ENCODE peak calls at places on chromosomes 7 and 10, in ten cellular contexts. Q, T, C, V, P, M, K, E, B and L are unnamed samples. For H3K4me1, the result is how much of the 10 kb centered on the place peaks cover.

GRCh38 chr10:71290806-71291205 is 28.3 kb upstream of the SLC29A3 start:
- DNase-seq in P (no peak), K (no peak), M (peak), C (no peak), E (no peak), T (no peak), Q (no peak), B (no peak), V (no peak), L (no peak)

GRCh38 chr10:79981673-79982485 is 33.0 kb upstream of the SFTPD start:
- DNase-seq in T (no peak), V (peak), M (peak), B (peak), C (peak), E (no peak), K (peak), Q (peak), P (peak), L (peak)

GRCh38 chr10:128629111-128630096 is 503.2 kb upstream of the MKI67 start:
- DNase-seq in Q (no peak), E (no peak), T (no peak), K (peak), C (no peak), V (no peak), M (no peak), P (no peak), B (peak), L (no peak)

GRCh38 chr10:26486985-26487850 is 49.1 kb downstream of the APBB1IP start:
- DNase-seq in M (no peak), V (peak), C (no peak), B (no peak), K (peak), T (no peak), P (no peak), E (no peak), Q (no peak), L (no peak)

GRCh38 chr10:24858244-24858907 is 94.0 kb downstream of the PRTFDC1 start:
- DNase-seq in V (peak), T (no peak), Q (peak), K (no peak), B (no peak), P (peak), C (no peak), E (no peak), M (no peak), L (no peak)

GRCh38 chr10:77286851-77287250 is 350.8 kb downstream of the KCNMA1 start:
- DNase-seq in K (no peak), E (no peak), B (no peak), T (no peak), Q (no peak), V (no peak), M (no peak), C (no peak), P (no peak), L (no peak)

GRCh38 chr10:79402625-79402946 is 42.8 kb downstream of the ZCCHC24 start:
- DNase-seq in K (no peak), P (no peak), T (no peak), E (no peak), V (no peak), M (peak), C (no peak), B (no peak), Q (no peak), L (no peak)

GRCh38 chr7:64881461-64882287 is 21.4 kb upstream of the ZNF273 start:
- DNase-seq in Q (no peak), C (no peak), E (no peak), B (peak), P (no peak), K (no peak), M (no peak), T (no peak), V (no peak), L (no peak)

GRCh38 chr7:96304573-96304972 is 17.3 kb downstream of the SLC25A13 start:
- DNase-seq in K (no peak), E (no peak), M (no peak), B (no peak), V (no peak), Q (no peak), T (no peak), P (no peak), C (no peak), L (no peak)

GRCh38 chr7:114082934-114083647 is 164.3 kb upstream of the PPP1R3A start:
- DNase-seq in E (no peak), B (no peak), Q (peak), C (no peak), M (peak), V (peak), K (no peak), P (peak), T (no peak), L (no peak)

GRCh38 chr10:63812491-63812890 is 291.3 kb downstream of the REEP3 start:
- DNase-seq in P (no peak), T (no peak), E (no peak), V (no peak), M (no peak), C (no peak), K (no peak), Q (no peak), B (no peak), L (no peak)

GRCh38 chr10:126247454-126247975 is 140.8 kb downstream of the ADAM12 start:
- DNase-seq in V (peak), Q (peak), P (no peak), T (no peak), E (no peak), B (peak), M (no peak), K (no peak), C (peak), L (no peak)

GRCh38 chr7:64849250-64849923 is 53.7 kb upstream of the ZNF273 start:
- DNase-seq in Q (no peak), M (peak), T (peak), P (peak), B (no peak), V (no peak), K (no peak), E (peak), C (no peak), L (no peak)

GRCh38 chr10:71848325-71849277 is 2.5 kb downstream of the PSAP start:
- DNase-seq in V (no peak), K (no peak), E (no peak), T (no peak), C (no peak), B (no peak), M (no peak), Q (no peak), P (peak), L (no peak)

GRCh38 chr7:35576037-35576573 is 118.8 kb downstream of the HERPUD2 start:
- DNase-seq in Q (peak), C (no peak), K (no peak), E (no peak), B (no peak), V (no peak), M (no peak), P (no peak), T (no peak), L (no peak)

GRCh38 chr10:98270026-98270740 is 2.2 kb upstream of the LOXL4 start:
- DNase-seq in T (no peak), B (no peak), P (no peak), M (no peak), C (no peak), V (peak), Q (no peak), K (no peak), E (no peak), L (no peak)

GRCh38 chr10:114715171-114715670 is 57.1 kb upstream of the ABLIM1 start:
- DNase-seq in M (no peak), K (no peak), Q (no peak), V (peak), B (no peak), C (no peak), E (no peak), P (no peak), T (no peak), L (no peak)

GRCh38 chr10:119947325-119947724 is 54.8 kb downstream of the SEC23IP start:
- DNase-seq in Q (no peak), T (no peak), C (no peak), M (no peak), V (peak), B (no peak), E (no peak), K (no peak), P (no peak), L (no peak)

GRCh38 chr10:69439813-69440506 is 11.3 kb upstream of the TSPAN15 start:
- DNase-seq in T (no peak), C (no peak), K (no peak), M (no peak), Q (no peak), B (peak), P (peak), V (peak), E (no peak), L (no peak)

GRCh38 chr7:100476903-100477870 is 1.8 kb downstream of the TSC22D4 start:
- DNase-seq in B (no peak), E (peak), V (no peak), Q (peak), M (no peak), K (no peak), T (peak), P (peak), C (no peak), L (no peak)
- H3K4me1 ChIP-seq in B (half or more), E (under half), V (under half), Q (half or more), M (under half), K (under half), T (under half), P (under half), C (under half), L (under half)

GRCh38 chr7:151065516-151065915 is 6.1 kb downstream of the SLC4A2 start:
- DNase-seq in T (no peak), P (no peak), K (no peak), V (no peak), E (no peak), Q (no peak), M (no peak), B (no peak), C (no peak), L (no peak)

GRCh38 chr7:151064454-151064853 is 5.1 kb downstream of the SLC4A2 start:
- DNase-seq in C (no peak), P (no peak), T (no peak), V (no peak), K (no peak), E (no peak), M (no peak), B (no peak), Q (no peak), L (no peak)

GRCh38 chr7:151063212-151063561 is 3.8 kb downstream of the SLC4A2 start:
- DNase-seq in E (no peak), M (peak), K (no peak), V (peak), Q (no peak), T (no peak), P (peak), B (no peak), C (no peak), L (no peak)

GRCh38 chr7:151066273-151066974 is 7.0 kb downstream of the SLC4A2 start:
- DNase-seq in B (no peak), M (no peak), V (no peak), P (no peak), Q (no peak), T (no peak), E (no peak), C (no peak), K (no peak), L (no peak)

GRCh38 chr7:151064993-151065392 is 5.6 kb downstream of the SLC4A2 start:
- DNase-seq in P (no peak), K (no peak), Q (no peak), M (no peak), T (no peak), C (no peak), V (no peak), E (no peak), B (no peak), L (no peak)
- H3K4me3 ChIP-seq in P (no peak), K (no peak), Q (no peak), M (no peak), T (no peak), C (no peak), V (no peak), E (no peak), B (no peak), L (no peak)

GRCh38 chr7:9719721-9720120 is 1254.0 kb upstream of the PHF14 start:
- DNase-seq in V (no peak), E (no peak), B (no peak), K (no peak), Q (no peak), T (no peak), P (no peak), C (no peak), M (no peak), L (no peak)

GRCh38 chr7:9719303-9719702 is 1254.4 kb upstream of the PHF14 start:
- DNase-seq in T (no peak), E (no peak), P (no peak), V (no peak), Q (no peak), C (no peak), B (no peak), M (no peak), K (no peak), L (no peak)

GRCh38 chr7:9718071-9718470 is 1255.6 kb upstream of the PHF14 start:
- DNase-seq in P (no peak), E (no peak), K (no peak), Q (no peak), T (no peak), V (no peak), C (no peak), B (no peak), M (no peak), L (no peak)
- H3K27ac ChIP-seq in P (no peak), E (no peak), K (no peak), Q (no peak), T (no peak), V (no peak), C (no peak), B (no peak), M (no peak), L (no peak)

DNA sequence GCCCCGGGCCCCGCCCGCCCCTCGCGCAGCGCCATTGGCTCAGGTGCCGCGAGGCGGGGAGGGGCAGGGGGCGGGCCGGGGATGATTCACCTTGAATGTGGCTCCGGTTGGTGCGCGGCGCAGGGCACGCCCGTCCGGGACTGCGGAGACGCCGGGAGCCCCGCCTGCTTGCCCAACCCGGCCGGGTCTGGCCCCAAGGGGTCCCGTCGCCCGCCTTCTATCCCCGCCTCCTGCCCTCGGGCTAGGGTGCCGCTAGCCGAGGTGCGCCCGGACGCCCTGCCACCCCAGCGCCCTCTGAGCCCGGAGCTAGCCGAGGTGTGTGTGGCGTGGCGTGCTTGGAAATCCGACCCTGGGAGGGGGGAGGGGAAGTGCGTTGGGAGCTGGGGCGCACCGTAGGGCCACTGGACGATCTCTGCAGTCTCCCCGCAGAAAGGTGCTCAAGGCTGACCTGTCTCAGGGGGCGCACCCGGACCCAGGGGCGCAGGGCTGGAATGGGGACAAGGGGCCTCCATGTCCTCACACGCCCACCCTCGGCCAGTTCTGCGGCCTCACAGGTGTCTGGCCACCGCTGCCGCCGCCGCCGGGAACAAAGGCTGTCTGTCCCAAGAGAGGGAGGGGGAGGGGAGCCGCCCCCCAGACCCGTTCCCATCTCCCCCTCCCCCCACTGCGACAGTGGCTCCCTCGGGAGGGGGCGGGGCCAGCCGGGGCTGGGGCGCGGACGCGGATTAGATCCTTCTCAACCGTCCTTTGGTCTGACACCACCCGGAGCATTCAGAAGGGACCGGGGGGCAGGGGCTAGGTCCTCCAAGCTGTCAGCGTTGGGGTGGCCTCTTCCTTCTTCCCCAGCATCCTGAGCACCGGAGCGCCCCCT is 169.0 kb downstream of the NRF1 start:
- DNase-seq in E (peak), V (no peak), K (peak), Q (no peak), M (peak), C (peak), P (peak), T (peak), B (peak), L (no peak)
- H3K4me1 ChIP-seq in E (under half), V (under half), K (under half), Q (half or more), M (under half), C (under half), P (half or more), T (under half), B (half or more), L (under half)

GRCh38 chr10:3482200-3482993 is 302.6 kb downstream of the KLF6 start:
- DNase-seq in E (peak), K (peak), Q (peak), V (peak), C (no peak), B (peak), M (peak), P (peak), T (peak), L (no peak)
- H3K4me3 ChIP-seq in E (no peak), K (no peak), Q (no peak), V (peak), C (no peak), B (peak), M (peak), P (no peak), T (no peak), L (no peak)

DNA sequence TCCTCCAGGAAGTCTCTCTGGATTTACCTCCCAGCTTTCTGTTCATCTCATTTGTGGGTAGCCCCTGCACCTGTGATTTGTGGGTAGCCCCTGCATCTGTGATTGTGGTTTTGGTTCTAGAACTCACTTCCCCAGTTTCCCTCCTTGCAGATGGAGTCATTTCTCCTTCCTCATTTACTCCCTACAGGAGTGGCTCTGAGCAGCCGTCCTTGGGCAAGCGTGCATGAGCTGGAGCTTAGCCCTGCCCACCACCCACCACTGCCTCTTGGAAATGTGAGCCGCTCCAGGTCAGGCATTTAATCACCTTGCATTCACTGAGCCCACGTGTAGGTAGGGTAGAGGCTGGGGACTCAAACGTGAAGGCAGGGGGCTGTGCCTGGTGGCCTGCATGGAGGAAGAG is 8.2 kb downstream of the COL26A1 start:
- DNase-seq in B (no peak), T (no peak), M (no peak), K (no peak), Q (no peak), E (no peak), C (no peak), V (no peak), P (no peak), L (no peak)
- H3K27ac ChIP-seq in B (no peak), T (no peak), M (no peak), K (no peak), Q (no peak), E (no peak), C (no peak), V (no peak), P (peak), L (no peak)

GRCh38 chr7:30755384-30756154 is 3.6 kb downstream of the INMT start:
- DNase-seq in V (peak), B (no peak), Q (peak), M (peak), C (no peak), K (no peak), E (no peak), T (no peak), P (no peak), L (no peak)
- H3K4me1 ChIP-seq in V (under half), B (under half), Q (half or more), M (under half), C (under half), K (under half), E (under half), T (under half), P (under half), L (under half)

DNA sequence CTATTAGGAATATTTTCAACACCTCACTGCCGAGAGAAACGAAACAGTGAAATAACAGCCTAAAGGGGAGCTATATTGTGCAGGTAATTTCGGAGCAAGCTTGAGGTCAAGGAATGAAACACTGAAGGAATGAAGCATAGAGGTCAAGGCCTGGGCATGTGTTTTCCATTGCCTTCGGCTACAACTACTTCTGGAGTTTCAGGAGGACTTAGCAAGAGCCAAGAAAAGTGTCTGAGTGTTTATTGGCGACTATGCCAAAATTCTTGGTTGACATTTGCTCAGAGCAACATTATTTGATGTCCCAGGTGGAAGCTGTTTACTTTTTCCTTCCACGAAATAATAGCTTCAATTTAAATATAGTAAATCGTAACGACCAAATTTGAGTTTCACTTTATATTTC is 89.6 kb upstream of the IFRD1 start:
- DNase-seq in K (no peak), M (no peak), B (no peak), V (no peak), P (no peak), T (no peak), Q (no peak), C (no peak), E (no peak), L (no peak)
- H3K4me3 ChIP-seq in K (no peak), M (no peak), B (no peak), V (no peak), P (no peak), T (no peak), Q (no peak), C (no peak), E (no peak), L (no peak)

GRCh38 chr10:13928362-13928921 is 341.7 kb downstream of the PRPF18 start:
- DNase-seq in P (no peak), M (no peak), T (no peak), V (no peak), B (no peak), C (no peak), Q (no peak), K (no peak), E (no peak), L (no peak)
- H3K27ac ChIP-seq in P (no peak), M (no peak), T (no peak), V (no peak), B (no peak), C (no peak), Q (no peak), K (no peak), E (no peak), L (no peak)

GRCh38 chr10:59906417-59907202 is at the start of gene CCDC6:
- DNase-seq in C (peak), Q (peak), K (peak), B (peak), V (peak), E (peak), P (peak), T (peak), M (peak), L (peak)

GRCh38 chr10:59903871-59904270 is 2.5 kb downstream of the CCDC6 start:
- DNase-seq in B (no peak), K (no peak), T (no peak), V (peak), C (no peak), P (no peak), E (no peak), M (no peak), Q (no peak), L (no peak)

GRCh38 chr10:59905066-59905734 is 1.2 kb downstream of the CCDC6 start:
- DNase-seq in C (no peak), M (peak), K (no peak), Q (peak), P (peak), E (peak), V (no peak), T (peak), B (peak), L (no peak)

GRCh38 chr10:59905735-59906416 is 480 bp downstream of the CCDC6 start:
- DNase-seq in E (peak), T (peak), P (no peak), M (peak), V (no peak), B (no peak), Q (no peak), C (no peak), K (no peak), L (no peak)

GRCh38 chr10:59904431-59905065 is 1.8 kb downstream of the CCDC6 start:
- DNase-seq in M (no peak), K (no peak), Q (no peak), V (no peak), B (no peak), C (no peak), E (peak), T (peak), P (peak), L (no peak)
- H3K4me1 ChIP-seq in M (under half), K (under half), Q (under half), V (under half), B (under half), C (under half), E (half or more), T (half or more), P (under half), L (under half)